ENCODE peak calls at places on chromosomes 4 and X, in ten cellular contexts. One of them, this sample, is unnamed. For H3K9me3 and H3K4me1, the result is how much of the 10 kb centered on the place peaks cover.

GRCh38 chr4:186193851-186194250 is 2.5 kb downstream of the CYP4V2 start:
- DNase-seq in GM23248: no peak
- DNase-seq in K562: no peak
- DNase-seq in heart right ventricle: no peak
- DNase-seq in upper lobe of right lung: no peak
- DNase-seq in adrenal gland: no peak
- DNase-seq in endodermal cell: no peak
- DNase-seq in lower lobe of right lung: no peak
- DNase-seq in uterus: no peak
- DNase-seq in ascending aorta: no peak
- DNase-seq in this sample: no peak

GRCh38 chrX:107716045-107716684 is 59.4 kb downstream of the TSC22D3 start:
- DNase-seq in ascending aorta: no peak
- DNase-seq in GM23248: peak
- DNase-seq in adrenal gland: peak
- DNase-seq in K562: no peak
- DNase-seq in endodermal cell: peak
- DNase-seq in heart right ventricle: no peak
- DNase-seq in lower lobe of right lung: peak
- DNase-seq in upper lobe of right lung: peak
- DNase-seq in uterus: peak
- DNase-seq in this sample: no peak

GRCh38 chr4:188989371-188989770 is 850.1 kb downstream of the TRIML1 start:
- DNase-seq in adrenal gland: no peak
- DNase-seq in endodermal cell: no peak
- DNase-seq in upper lobe of right lung: no peak
- DNase-seq in uterus: no peak
- DNase-seq in heart right ventricle: no peak
- DNase-seq in ascending aorta: no peak
- DNase-seq in lower lobe of right lung: no peak
- DNase-seq in GM23248: no peak
- DNase-seq in K562: no peak
- DNase-seq in this sample: no peak

GRCh38 chrX:44580466-44580865 is 37.8 kb upstream of the FUNDC1 start:
- DNase-seq in K562: no peak
- DNase-seq in uterus: no peak
- DNase-seq in ascending aorta: no peak
- DNase-seq in endodermal cell: no peak
- DNase-seq in heart right ventricle: no peak
- DNase-seq in lower lobe of right lung: no peak
- DNase-seq in adrenal gland: no peak
- DNase-seq in GM23248: peak
- DNase-seq in upper lobe of right lung: no peak
- DNase-seq in this sample: no peak

GRCh38 chr4:1985287-1985686 is 23.5 kb downstream of the NELFA start:
- DNase-seq in adrenal gland: no peak
- DNase-seq in GM23248: no peak
- DNase-seq in ascending aorta: no peak
- DNase-seq in upper lobe of right lung: peak
- DNase-seq in endodermal cell: no peak
- DNase-seq in lower lobe of right lung: no peak
- DNase-seq in K562: no peak
- DNase-seq in uterus: no peak
- DNase-seq in heart right ventricle: no peak
- DNase-seq in this sample: no peak

GRCh38 chrX:37714479-37714878 is 28.9 kb downstream of the XK start:
- DNase-seq in upper lobe of right lung: no peak
- DNase-seq in endodermal cell: no peak
- DNase-seq in ascending aorta: no peak
- DNase-seq in lower lobe of right lung: no peak
- DNase-seq in uterus: no peak
- DNase-seq in heart right ventricle: no peak
- DNase-seq in GM23248: no peak
- DNase-seq in K562: no peak
- DNase-seq in adrenal gland: no peak
- DNase-seq in this sample: no peak

GRCh38 chr4:53635697-53636483 is 44.6 kb upstream of the LNX1 start:
- DNase-seq in heart right ventricle: no peak
- DNase-seq in adrenal gland: no peak
- DNase-seq in K562: no peak
- DNase-seq in GM23248: no peak
- DNase-seq in ascending aorta: no peak
- DNase-seq in lower lobe of right lung: no peak
- DNase-seq in uterus: no peak
- DNase-seq in upper lobe of right lung: no peak
- DNase-seq in endodermal cell: no peak
- DNase-seq in this sample: no peak

GRCh38 chrX:123860506-123860840 is 620 bp downstream of the XIAP start:
- DNase-seq in ascending aorta: no peak
- DNase-seq in endodermal cell: no peak
- DNase-seq in lower lobe of right lung: no peak
- DNase-seq in K562: no peak
- DNase-seq in uterus: no peak
- DNase-seq in upper lobe of right lung: no peak
- DNase-seq in GM23248: no peak
- DNase-seq in adrenal gland: no peak
- DNase-seq in heart right ventricle: peak
- DNase-seq in this sample: no peak

GRCh38 chrX:134547047-134547679 is 87.2 kb downstream of the HPRT1 start:
- DNase-seq in upper lobe of right lung: no peak
- DNase-seq in uterus: no peak
- DNase-seq in adrenal gland: no peak
- DNase-seq in heart right ventricle: no peak
- DNase-seq in ascending aorta: no peak
- DNase-seq in K562: no peak
- DNase-seq in lower lobe of right lung: no peak
- DNase-seq in GM23248: peak
- DNase-seq in endodermal cell: no peak
- DNase-seq in this sample: no peak

GRCh38 chr4:152304220-152304619 is 231.7 kb downstream of the FBXW7 start:
- DNase-seq in K562: no peak
- DNase-seq in endodermal cell: no peak
- DNase-seq in lower lobe of right lung: no peak
- DNase-seq in ascending aorta: no peak
- DNase-seq in GM23248: peak
- DNase-seq in upper lobe of right lung: no peak
- DNase-seq in heart right ventricle: no peak
- DNase-seq in uterus: no peak
- DNase-seq in adrenal gland: no peak
- DNase-seq in this sample: no peak

DNA sequence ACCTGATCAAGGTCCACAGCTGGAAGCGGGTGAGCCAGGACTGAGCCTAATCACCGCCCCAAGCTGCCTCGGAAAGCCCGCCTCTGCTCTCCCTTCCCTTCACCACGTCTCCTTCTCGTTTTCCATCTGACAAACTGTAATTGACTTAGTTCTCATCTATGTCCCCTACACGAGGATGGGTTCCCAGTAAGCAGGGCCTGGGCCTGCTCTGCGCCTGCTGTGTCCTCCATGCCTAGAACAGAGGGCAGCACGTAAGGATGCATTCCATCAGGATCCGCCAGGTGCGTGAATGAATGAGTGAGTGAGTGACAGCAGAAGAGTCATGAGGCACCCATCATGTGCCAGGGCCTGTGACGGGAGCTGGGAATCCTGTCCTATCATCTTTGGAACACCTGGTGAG is 86.7 kb downstream of the JAKMIP1 start:
- DNase-seq in K562: no peak
- DNase-seq in GM23248: no peak
- DNase-seq in uterus: no peak
- DNase-seq in upper lobe of right lung: no peak
- DNase-seq in ascending aorta: no peak
- DNase-seq in adrenal gland: peak
- DNase-seq in heart right ventricle: no peak
- DNase-seq in endodermal cell: peak
- DNase-seq in lower lobe of right lung: no peak
- DNase-seq in this sample: no peak
- H3K9me3 ChIP-seq in K562: under half
- H3K9me3 ChIP-seq in GM23248: under half
- H3K9me3 ChIP-seq in uterus: under half
- H3K9me3 ChIP-seq in upper lobe of right lung: under half
- H3K9me3 ChIP-seq in ascending aorta: under half
- H3K9me3 ChIP-seq in adrenal gland: under half
- H3K9me3 ChIP-seq in heart right ventricle: under half
- H3K9me3 ChIP-seq in endodermal cell: under half
- H3K9me3 ChIP-seq in lower lobe of right lung: under half
- H3K9me3 ChIP-seq in this sample: under half

GRCh38 chr4:153529646-153530045 is 63.5 kb downstream of the TMEM131L start:
- DNase-seq in lower lobe of right lung: no peak
- DNase-seq in endodermal cell: no peak
- DNase-seq in K562: no peak
- DNase-seq in GM23248: peak
- DNase-seq in heart right ventricle: no peak
- DNase-seq in ascending aorta: no peak
- DNase-seq in uterus: no peak
- DNase-seq in adrenal gland: no peak
- DNase-seq in upper lobe of right lung: no peak
- DNase-seq in this sample: no peak
- H3K4me1 ChIP-seq in lower lobe of right lung: under half
- H3K4me1 ChIP-seq in endodermal cell: under half
- H3K4me1 ChIP-seq in K562: under half
- H3K4me1 ChIP-seq in GM23248: under half
- H3K4me1 ChIP-seq in heart right ventricle: half or more
- H3K4me1 ChIP-seq in ascending aorta: under half
- H3K4me1 ChIP-seq in uterus: under half
- H3K4me1 ChIP-seq in adrenal gland: under half
- H3K4me1 ChIP-seq in upper lobe of right lung: under half
- H3K4me1 ChIP-seq in this sample: under half

GRCh38 chrX:9647475-9647874 is 118.2 kb downstream of the GPR143 start:
- DNase-seq in adrenal gland: no peak
- DNase-seq in heart right ventricle: peak
- DNase-seq in upper lobe of right lung: no peak
- DNase-seq in GM23248: no peak
- DNase-seq in endodermal cell: no peak
- DNase-seq in uterus: no peak
- DNase-seq in K562: no peak
- DNase-seq in ascending aorta: no peak
- DNase-seq in lower lobe of right lung: no peak
- DNase-seq in this sample: peak
- H3K9me3 ChIP-seq in adrenal gland: under half
- H3K9me3 ChIP-seq in heart right ventricle: under half
- H3K9me3 ChIP-seq in upper lobe of right lung: under half
- H3K9me3 ChIP-seq in GM23248: under half
- H3K9me3 ChIP-seq in endodermal cell: under half
- H3K9me3 ChIP-seq in uterus: under half
- H3K9me3 ChIP-seq in K562: under half
- H3K9me3 ChIP-seq in ascending aorta: under half
- H3K9me3 ChIP-seq in lower lobe of right lung: under half
- H3K9me3 ChIP-seq in this sample: under half

GRCh38 chrX:148599404-148599803 is 99.0 kb downstream of the AFF2 start:
- DNase-seq in GM23248: no peak
- DNase-seq in ascending aorta: no peak
- DNase-seq in endodermal cell: no peak
- DNase-seq in heart right ventricle: no peak
- DNase-seq in lower lobe of right lung: no peak
- DNase-seq in upper lobe of right lung: no peak
- DNase-seq in adrenal gland: no peak
- DNase-seq in uterus: no peak
- DNase-seq in K562: peak
- DNase-seq in this sample: no peak
- H3K4me1 ChIP-seq in GM23248: under half
- H3K4me1 ChIP-seq in ascending aorta: under half
- H3K4me1 ChIP-seq in endodermal cell: under half
- H3K4me1 ChIP-seq in heart right ventricle: under half
- H3K4me1 ChIP-seq in lower lobe of right lung: under half
- H3K4me1 ChIP-seq in upper lobe of right lung: under half
- H3K4me1 ChIP-seq in adrenal gland: under half
- H3K4me1 ChIP-seq in uterus: under half
- H3K4me1 ChIP-seq in K562: under half
- H3K4me1 ChIP-seq in this sample: under half

This sample was measured in breast epithelium.